ENCODE peak calls at places on chromosomes 12 and 14, in four cellular contexts. F is body of pancreas, Q is pancreas, L is stomach. I is an unnamed sample.
A peak's percentile ranks its signal among the peaks of the same experiment; 100 is the strongest.

GRCh38 chr14:47235619-47236018 is 439.8 kb downstream of the MDGA2 start:
- DNase-seq in L (no peak), F (no peak), Q (no peak), I (no peak)

GRCh38 chr12:15268927-15269552 is 47.8 kb upstream of the RERG start:
- DNase-seq in Q (no peak), F (peak; percentile 37), L (peak; percentile 31), I (peak; percentile 18)

GRCh38 chr14:104109731-104110361 is 24.3 kb downstream of the ASPG start:
- DNase-seq in Q (peak; percentile 53), L (peak; percentile 24), F (no peak), I (peak; percentile 12)

GRCh38 chr14:95741051-95741490 is 27.1 kb upstream of the TCL1A start:
- DNase-seq in Q (no peak), F (no peak), L (no peak), I (no peak)

GRCh38 chr12:102504871-102505270 is 24.5 kb upstream of the IGF1 start:
- DNase-seq in L (no peak), Q (no peak), F (no peak), I (no peak)

GRCh38 chr12:116060765-116061164 is 216.7 kb downstream of the MED13L start:
- DNase-seq in Q (no peak), F (no peak), L (no peak), I (no peak)

GRCh38 chr14:34122650-34123049 is 171.8 kb upstream of the EGLN3 start:
- DNase-seq in F (no peak), Q (no peak), L (no peak), I (no peak)

GRCh38 chr12:110501378-110501721 is 561 bp downstream of the VPS29 start:
- DNase-seq in Q (no peak), L (peak; percentile 34), F (no peak), I (no peak)

GRCh38 chr12:9605490-9605889 is 2.2 kb downstream of the KLRB1 start:
- DNase-seq in L (no peak), Q (no peak), F (no peak), I (no peak)

DNA sequence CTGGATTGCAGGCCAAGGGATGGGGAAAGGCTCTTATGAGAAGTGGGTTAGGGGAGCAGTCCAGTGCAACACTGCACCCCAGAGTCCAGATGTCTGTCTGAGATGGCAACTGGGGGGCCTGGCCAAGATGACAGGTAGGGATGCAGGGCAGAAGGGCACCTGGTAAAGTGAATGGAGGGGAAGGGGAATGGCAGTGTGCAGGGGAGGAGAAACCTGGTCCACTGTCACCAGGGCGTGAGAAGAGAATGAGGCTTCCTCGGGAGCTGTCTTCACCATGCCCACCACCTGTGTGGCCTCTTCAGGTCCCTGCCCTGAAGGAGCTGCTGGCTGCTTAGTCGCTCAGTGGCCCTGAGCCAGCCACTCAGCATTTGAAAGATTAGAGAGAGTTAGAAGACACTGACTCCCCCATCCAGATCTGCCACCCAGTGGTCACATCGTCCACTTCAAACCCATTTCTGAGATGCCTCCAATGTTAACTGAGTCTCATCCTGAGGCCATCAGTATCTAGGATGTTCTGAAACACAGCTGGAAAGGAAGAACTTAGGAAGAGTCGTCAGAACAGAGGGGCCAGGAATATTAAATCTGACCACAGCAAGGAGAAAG is 57.3 kb downstream of the PLEKHG3 start:
- DNase-seq in Q (peak; percentile 56), F (no peak), L (no peak), I (peak; percentile 67)
- TF ChIP-seq CTCF in Q (no peak), F (peak; percentile 33), L (no peak), I (peak; percentile 9)

GRCh38 chr12:122352394-122352793 is 70.1 kb downstream of the CLIP1 start:
- DNase-seq in L (no peak), F (no peak), Q (no peak), I (no peak)

GRCh38 chr12:122356192-122356635 is 66.3 kb downstream of the CLIP1 start:
- DNase-seq in F (peak; percentile 34), L (peak; percentile 50), Q (no peak), I (peak; percentile 18)

GRCh38 chr12:122354958-122355641 is 67.4 kb downstream of the CLIP1 start:
- DNase-seq in L (no peak), Q (no peak), F (no peak), I (no peak)

GRCh38 chr12:122350444-122350843 is 72.0 kb downstream of the CLIP1 start:
- DNase-seq in L (no peak), Q (no peak), F (no peak), I (no peak)

GRCh38 chr12:122355702-122356101 is 66.8 kb downstream of the CLIP1 start:
- DNase-seq in Q (no peak), L (no peak), F (no peak), I (no peak)
- H3K36me3 ChIP-seq in Q (peaks cover 8% of the 10 kb centered on the region), L (peaks cover 54% of the 10 kb centered on the region), F (peaks cover 11% of the 10 kb centered on the region), I (no peaks in the 10 kb centered on the region)

GRCh38 chr12:7018350-7019042 is at the start of gene LPCAT3:
- DNase-seq in Q (peak; percentile 99), F (peak; percentile 98), L (peak; percentile 98), I (peak; percentile 99)
- TF ChIP-seq CTCF in Q (peak; percentile 70), F (peak; percentile 91), L (no peak), I (peak; percentile 90)

GRCh38 chr12:113232232-113232615 is 11.0 kb downstream of the TPCN1 start:
- DNase-seq in Q (no peak), F (no peak), L (peak; percentile 9), I (no peak)

GRCh38 chr12:113234483-113234882 is 13.2 kb downstream of the TPCN1 start:
- DNase-seq in F (no peak), Q (no peak), L (peak; percentile 10), I (no peak)

GRCh38 chr12:113233967-113234366 is 12.7 kb downstream of the TPCN1 start:
- DNase-seq in Q (no peak), L (no peak), F (no peak), I (no peak)

GRCh38 chr12:113231275-113232231 is 10.3 kb downstream of the TPCN1 start:
- DNase-seq in F (no peak), L (peak; percentile 15), Q (no peak), I (no peak)

GRCh38 chr12:113232787-113233585 is 11.7 kb downstream of the TPCN1 start:
- DNase-seq in L (peak; percentile 25), Q (no peak), F (no peak), I (no peak)
- H3K36me3 ChIP-seq in L (peaks cover 31% of the 10 kb centered on the region), Q (no peaks in the 10 kb centered on the region), F (no peaks in the 10 kb centered on the region), I (no peaks in the 10 kb centered on the region)

I was measured in ovary.